ENCODE peak calls at places on chromosomes 16 and 17, in eight cellular contexts. Z, R, T, C, P, E, G and N are unnamed samples.

GRCh38 chr16:17885659-17886200 is 415.0 kb upstream of the XYLT1 start:
- DNase-seq in E (no peak), C (no peak), T (no peak), Z (no peak), P (no peak), R (no peak), G (no peak), N (no peak)

GRCh38 chr17:16516594-16517018 is 24.6 kb upstream of the LRRC75A start:
- DNase-seq in G (peak), P (no peak), E (no peak), Z (no peak), R (peak), T (peak), C (peak), N (peak)

GRCh38 chr17:64150237-64151015 is 20.5 kb upstream of the ERN1 start:
- DNase-seq in R (no peak), Z (no peak), E (no peak), P (peak), C (no peak), T (no peak), G (peak), N (peak)

GRCh38 chr17:45740553-45741330 is 43.4 kb upstream of the CRHR1 start:
- DNase-seq in C (peak), P (no peak), T (peak), E (peak), Z (no peak), R (peak), G (peak), N (no peak)

GRCh38 chr17:74987909-74988711 is 678 bp downstream of the CDR2L start:
- DNase-seq in P (peak), Z (no peak), G (peak), C (peak), R (peak), E (peak), T (peak), N (peak)

GRCh38 chr17:8841844-8842243 is 25.6 kb downstream of the PIK3R6 start:
- DNase-seq in C (no peak), G (no peak), T (no peak), P (no peak), R (no peak), Z (no peak), E (no peak), N (no peak)

GRCh38 chr16:15946257-15947044 is 3.0 kb upstream of the ABCC1 start:
- DNase-seq in G (peak), C (peak), Z (no peak), T (no peak), R (no peak), P (no peak), E (no peak), N (peak)

GRCh38 chr17:48646183-48647102 is 20.3 kb upstream of the HOXB9 start:
- DNase-seq in T (no peak), G (peak), R (peak), P (peak), Z (no peak), C (no peak), E (peak), N (no peak)

GRCh38 chr17:79912552-79913330 is 73.5 kb upstream of the CBX4 start:
- DNase-seq in C (no peak), E (no peak), P (no peak), Z (no peak), T (no peak), R (no peak), G (no peak), N (no peak)

GRCh38 chr17:74833501-74834361 is 26.0 kb downstream of the GRIN2C start:
- DNase-seq in E (no peak), C (peak), G (peak), R (peak), P (no peak), T (no peak), Z (no peak), N (no peak)

GRCh38 chr17:13600475-13601316 is 1.0 kb downstream of the HS3ST3A1 start:
- DNase-seq in Z (no peak), C (no peak), E (no peak), T (peak), G (peak), P (no peak), R (peak), N (no peak)

GRCh38 chr17:29590261-29590978 is 972 bp upstream of the GIT1 start:
- DNase-seq in G (peak), R (peak), T (no peak), Z (no peak), P (peak), E (peak), C (peak), N (no peak)

GRCh38 chr17:4537451-4538235 is 17.5 kb downstream of the MYBBP1A start:
- DNase-seq in G (no peak), Z (no peak), P (no peak), R (no peak), C (no peak), E (no peak), T (no peak), N (no peak)

GRCh38 chr17:8593276-8593675 is 37.2 kb downstream of the MYH10 start:
- DNase-seq in P (no peak), E (no peak), C (no peak), R (no peak), Z (no peak), G (no peak), T (no peak), N (no peak)

GRCh38 chr17:74211929-74212261 is 1.5 kb upstream of the TTYH2 start:
- DNase-seq in P (no peak), E (no peak), G (no peak), T (no peak), C (no peak), Z (no peak), R (no peak), N (no peak)